ENCODE peak calls at places on chromosomes 6 and 20, in ten cellular contexts. D is T-helper 1 cell; F is stimulated activated CD4-positive, alpha-beta T cell treated with anti-CD3 and anti-CD28 coated beads, TNF-alpha, amount 100 ng/mL, for 4 hours; Q is EH; J is GM06990; U is iPS-NIHi11; A is A172; P is EL; G is CD4-positive, alpha-beta T cell; O is HFFc6. V is an unnamed sample.
A peak's percentile ranks its signal among the peaks of the same experiment; 100 is the strongest.

GRCh38 chr6:127121637-127121960 is 3.1 kb downstream of the RSPO3 start:
- DNase-seq in F (no peak), J (no peak), U (no peak), O (no peak), P (no peak), A (no peak), Q (no peak), D (no peak), G (no peak), V (no peak)

GRCh38 chr6:7836371-7837026 is 74.1 kb downstream of the TXNDC5 start:
- DNase-seq in A (no peak), P (no peak), J (no peak), F (no peak), G (no peak), O (no peak), U (no peak), Q (no peak), D (no peak), V (no peak)

GRCh38 chr6:169763308-169763707 is 11.9 kb downstream of the ERMARD start:
- DNase-seq in G (no peak), U (no peak), D (no peak), P (no peak), A (no peak), Q (no peak), O (no peak), J (no peak), F (no peak), V (no peak)

GRCh38 chr6:62284725-62285124 is 1.3 kb downstream of the KHDRBS2 start:
- DNase-seq in U (no peak), J (no peak), O (no peak), G (no peak), Q (no peak), P (no peak), A (no peak), F (no peak), D (no peak), V (no peak)

GRCh38 chr20:8246701-8247100 is 114.6 kb downstream of the PLCB1 start:
- DNase-seq in A (no peak), D (no peak), U (no peak), J (no peak), O (no peak), P (no peak), F (no peak), Q (no peak), G (no peak), V (no peak)

GRCh38 chr6:8108031-8108660 is 5.8 kb upstream of the EEF1E1 start:
- DNase-seq in O (peak; percentile 92), Q (peak; percentile 97), F (no peak), P (peak; percentile 96), J (no peak), G (no peak), D (no peak), U (no peak), A (peak; percentile 76), V (no peak)

GRCh38 chr20:32574296-32575226 is 10.6 kb downstream of the NOL4L start:
- DNase-seq in A (peak; percentile 79), D (peak; percentile 46), F (no peak), Q (peak; percentile 87), G (peak; percentile 20), O (peak; percentile 72), J (no peak), P (peak; percentile 82), U (no peak), V (no peak)

GRCh38 chr20:5786930-5787826 is 37.0 kb downstream of the SHLD1 start:
- DNase-seq in P (peak; percentile 39), F (no peak), D (no peak), O (peak; percentile 28), U (no peak), J (no peak), G (no peak), A (no peak), Q (peak; percentile 59), V (no peak)

GRCh38 chr6:3259491-3259958 is 778 bp downstream of the PSMG4 start:
- DNase-seq in A (no peak), U (peak; percentile 67), O (peak; percentile 41), D (peak; percentile 41), Q (peak; percentile 57), F (no peak), G (peak; percentile 5), P (peak; percentile 49), J (peak; percentile 57), V (peak; percentile 57)

GRCh38 chr6:40893021-40893420 is 146.0 kb downstream of the UNC5CL start:
- DNase-seq in Q (no peak), A (no peak), P (no peak), U (no peak), D (no peak), J (no peak), O (no peak), F (no peak), G (no peak), V (no peak)

GRCh38 chr6:116924245-116924644 is 47.2 kb downstream of the RFX6 start:
- DNase-seq in G (no peak), O (no peak), Q (no peak), F (no peak), D (no peak), A (no peak), U (no peak), J (no peak), P (no peak), V (no peak)